ENCODE peak calls at places on chromosome 6, in four cellular contexts. W is H7, J is HCT116, K is T-helper 1 cell. Q is an unnamed sample.

GRCh38 chr6:114364295-114364694 is 21.5 kb upstream of the HS3ST5 start:
- DNase-seq in W (no peak), J (no peak), K (no peak), Q (no peak)

GRCh38 chr6:155595264-155595663 is 139.6 kb upstream of the NOX3 start:
- DNase-seq in W (no peak), J (no peak), K (no peak), Q (no peak)

GRCh38 chr6:118419448-118420394 is 128.4 kb upstream of the PLN start:
- DNase-seq in W (no peak), J (no peak), K (no peak), Q (no peak)

GRCh38 chr6:38443341-38443740 is 196.4 kb downstream of the BTBD9 start:
- DNase-seq in W (no peak), J (no peak), K (no peak), Q (no peak)

GRCh38 chr6:166958926-166959861 is 2.8 kb upstream of the RNASET2 start:
- DNase-seq in W (no peak), J (no peak), K (peak), Q (peak)

GRCh38 chr6:98203170-98203806 is 631.1 kb upstream of the POU3F2 start:
- DNase-seq in W (peak), J (no peak), K (no peak), Q (no peak)

GRCh38 chr6:141029908-141030307 is 1102.8 kb upstream of the GJE1 start:
- DNase-seq in W (no peak), J (no peak), K (no peak), Q (no peak)

GRCh38 chr6:43304882-43305281 is 3.7 kb downstream of the CRIP3 start:
- DNase-seq in W (no peak), J (no peak), K (no peak), Q (no peak)

GRCh38 chr6:155045561-155046404 is 50.7 kb downstream of the TIAM2 start:
- DNase-seq in W (no peak), J (no peak), K (no peak), Q (no peak)

GRCh38 chr6:170028629-170029345 is 262.1 kb downstream of the DLL1 start:
- DNase-seq in W (no peak), J (no peak), K (no peak), Q (no peak)

GRCh38 chr6:75813476-75814250 is 64.6 kb downstream of the MYO6 start:
- DNase-seq in W (no peak), J (no peak), K (no peak), Q (no peak)